ENCODE peak calls at places on chromosomes 5 and 9, in four cellular contexts. E is Panc1, N is IMR-90, A is GM12891. M is an unnamed sample.

GRCh38 chr9:89309608-89310485 is 1.1 kb upstream of the CKS2 start:
- DNase-seq in E (no peak), N (no peak), A (no peak), M (no peak)

GRCh38 chr5:104947061-104947460 is 1384.5 kb upstream of the NUDT12 start:
- DNase-seq in E (no peak), N (no peak), A (no peak), M (no peak)

GRCh38 chr5:147913786-147914185 is 7.4 kb upstream of the C5orf46 start:
- DNase-seq in E (no peak), N (no peak), A (no peak), M (no peak)

GRCh38 chr5:107154598-107154997 is 516.1 kb downstream of the EFNA5 start:
- DNase-seq in E (no peak), N (no peak), A (no peak), M (no peak)

GRCh38 chr9:138009016-138009415 is 131.4 kb downstream of the CACNA1B start:
- DNase-seq in E (no peak), N (no peak), A (no peak), M (no peak)

GRCh38 chr5:180313677-180314076 is 21.8 kb upstream of the MAPK9 start:
- DNase-seq in E (no peak), N (no peak), A (no peak), M (peak; percentile 45)

GRCh38 chr5:143882520-143882919 is 70.6 kb downstream of the HMHB1 start:
- DNase-seq in E (no peak), N (peak; percentile 55), A (no peak), M (no peak)

GRCh38 chr5:73591698-73592501 is 26.4 kb downstream of the UTP15 start:
- DNase-seq in E (no peak), N (peak; percentile 79), A (no peak), M (no peak)

GRCh38 chr5:76498328-76498727 is 95.2 kb downstream of the IQGAP2 start:
- DNase-seq in E (no peak), N (no peak), A (no peak), M (no peak)

GRCh38 chr9:112945620-112946208 is 55.0 kb upstream of the SLC46A2 start:
- DNase-seq in E (no peak), N (no peak), A (no peak), M (no peak)

GRCh38 chr5:93058309-93058708 is 522.7 kb downstream of the NR2F1-AS1 start:
- DNase-seq in E (no peak), N (peak; percentile 92), A (no peak), M (no peak)

GRCh38 chr9:3028535-3028934 is 184.6 kb upstream of the PUM3 start:
- DNase-seq in E (no peak), N (no peak), A (no peak), M (no peak)

M was measured in activated CD8-positive, alpha-beta T cell treated with anti-CD3 and anti-CD28 coated beads, Interleukin-2, amount 10 ng/mL, durations not matched to agents 7 days and 5 days.